ENCODE peak calls at places on chromosomes 12 and 14, in eight cellular contexts. U is endothelial cell of umbilical vein, I is GM12878, V is HCT116, H is K562, W is A549, Y is HepG2, Z is H1. R is an unnamed sample.

GRCh38 chr14:98952595-98953325 is 319.2 kb downstream of the BCL11B start:
- DNase-seq in W (peak), Z (no peak), H (peak), I (no peak), V (peak), Y (no peak), U (no peak), R (peak)

GRCh38 chr14:69288001-69288771 is 28.2 kb downstream of the GALNT16 start:
- DNase-seq in I (no peak), Z (no peak), H (peak), W (peak), V (no peak), Y (peak), U (peak), R (no peak)

GRCh38 chr12:20883288-20883687 is 72.8 kb downstream of the SLCO1B3 start:
- DNase-seq in I (no peak), Y (no peak), H (no peak), U (peak), Z (no peak), W (no peak), V (no peak), R (no peak)

GRCh38 chr14:105448706-105449111 is 25.9 kb upstream of the CRIP2 start:
- DNase-seq in H (peak), U (peak), Y (peak), V (no peak), I (no peak), Z (peak), W (peak), R (peak)

GRCh38 chr14:66216763-66217162 is 269.4 kb upstream of the CCDC196 start:
- DNase-seq in Y (no peak), V (peak), U (no peak), W (no peak), H (no peak), I (no peak), Z (no peak), R (peak)

GRCh38 chr12:49776413-49776812 is 35.1 kb downstream of the TMBIM6 start:
- DNase-seq in H (peak), Z (peak), U (peak), W (peak), V (peak), I (no peak), Y (peak), R (peak)

GRCh38 chr12:107254258-107254856 is 161.0 kb upstream of the CRY1 start:
- DNase-seq in I (no peak), Z (no peak), H (no peak), Y (no peak), U (no peak), W (no peak), V (no peak), R (no peak)

GRCh38 chr12:124883263-124883876 is 19.7 kb upstream of the SCARB1 start:
- DNase-seq in Z (no peak), Y (no peak), V (no peak), I (no peak), W (no peak), U (no peak), H (peak), R (peak)

GRCh38 chr12:70408004-70408790 is 42.1 kb downstream of the KCNMB4 start:
- DNase-seq in I (no peak), H (no peak), W (no peak), Y (no peak), Z (no peak), U (no peak), V (no peak), R (no peak)

GRCh38 chr12:62799126-62799736 is 135.7 kb downstream of the PPM1H start:
- DNase-seq in Z (peak), U (peak), I (no peak), V (peak), W (peak), H (peak), Y (peak), R (peak)
- TF ChIP-seq MAX in Z (no peak), U (no peak), I (no peak), V (no peak), W (peak), H (no peak), Y (no peak), R (no peak)

DNA sequence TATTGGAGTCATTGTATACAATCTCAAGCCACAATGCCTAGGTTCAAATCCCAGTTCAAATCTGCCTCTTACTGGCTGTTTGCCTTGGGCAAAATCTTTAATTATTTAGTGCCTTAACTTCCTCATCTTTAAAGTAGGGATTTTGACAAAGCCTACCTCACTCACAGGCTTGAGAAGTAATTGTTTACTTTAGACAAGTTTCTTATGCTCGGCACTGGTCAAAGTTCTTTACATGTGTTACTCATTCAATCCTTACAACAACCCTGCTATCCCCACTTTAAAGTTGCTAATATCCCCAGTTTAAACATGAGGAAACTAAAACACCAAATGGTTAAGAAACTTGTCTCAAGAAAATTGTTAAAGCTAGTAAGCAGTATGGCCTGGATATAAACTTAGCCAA is 203.9 kb upstream of the AVPR1A start:
- DNase-seq in Z (no peak), U (no peak), V (no peak), H (no peak), Y (no peak), I (no peak), W (no peak), R (no peak)
- TF ChIP-seq POLR2A in Z (no peak), U (no peak), V (no peak), H (no peak), Y (no peak), I (no peak), W (no peak), R (no peak)

DNA sequence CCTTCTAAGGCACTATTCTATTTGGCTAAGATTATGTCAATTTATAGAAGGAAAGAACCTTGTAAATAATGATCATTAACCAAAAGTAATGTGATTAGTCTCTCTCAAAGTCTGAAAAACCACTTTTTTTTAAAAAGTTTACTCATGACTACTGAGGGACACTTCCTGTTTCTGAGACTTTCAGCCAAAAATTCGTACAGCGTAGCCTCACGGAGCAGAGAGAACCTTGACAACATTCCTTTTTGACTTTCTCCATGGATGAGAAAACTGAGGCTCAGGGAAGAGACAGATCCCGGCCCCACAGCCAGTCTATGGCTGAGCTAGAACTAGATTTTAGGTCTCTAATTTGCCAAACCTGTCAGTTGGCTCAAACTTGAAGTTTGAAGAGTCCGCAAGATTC is 68.2 kb downstream of the DAD1 start:
- DNase-seq in U (no peak), I (no peak), W (no peak), Z (no peak), H (no peak), V (no peak), Y (no peak), R (no peak)
- TF ChIP-seq MAX in U (no peak), I (no peak), W (no peak), Z (no peak), H (no peak), V (no peak), Y (no peak), R (no peak)

DNA sequence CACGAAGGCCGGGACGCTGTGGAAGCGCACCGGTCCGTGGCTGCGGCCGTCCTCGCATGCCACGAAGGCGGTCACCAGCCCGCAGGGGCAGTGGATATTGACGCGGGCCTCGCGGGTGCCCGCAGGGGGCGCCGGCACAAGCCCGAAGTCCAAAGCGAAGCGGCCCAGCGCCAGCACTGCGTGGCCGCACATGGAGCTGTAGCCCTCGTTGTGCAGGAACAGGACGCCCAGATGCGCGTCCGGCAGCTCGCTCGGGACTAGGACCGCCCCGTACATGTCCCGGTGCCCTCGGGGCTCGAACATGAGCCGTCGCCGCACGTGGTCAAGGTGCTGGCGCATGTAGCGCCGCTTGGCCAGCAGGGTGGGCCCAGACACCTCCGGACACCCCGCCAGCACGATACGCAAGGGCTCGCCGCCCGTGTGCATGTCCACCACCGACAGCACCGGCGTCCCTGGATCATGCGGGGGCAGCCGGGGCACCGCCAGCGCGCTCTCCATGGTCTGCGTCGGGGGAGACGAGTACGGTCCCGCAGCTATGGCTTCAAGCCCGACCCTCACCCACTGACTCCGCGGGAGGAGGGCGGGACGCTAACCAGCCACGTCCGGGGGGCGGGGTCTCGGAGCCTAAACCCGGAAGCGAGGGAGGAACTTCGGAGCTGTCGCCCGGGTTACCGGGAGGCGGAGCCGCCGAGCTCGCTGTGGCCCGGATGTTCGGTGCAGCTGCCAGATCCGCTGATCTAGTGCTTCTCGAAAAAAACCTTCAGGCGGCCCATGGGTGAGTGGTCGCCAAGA is at the start of the genes JKAMP and L3HYPDH:
- DNase-seq in W (peak), V (peak), U (peak), Y (peak), I (peak), Z (peak), H (peak), R (peak)
- TF ChIP-seq POLR2A in W (peak), V (peak), U (peak), Y (peak), I (peak), Z (peak), H (peak), R (peak)

GRCh38 chr12:51247523-51248206 is 9.0 kb downstream of the DAZAP2 start:
- DNase-seq in U (no peak), Y (no peak), H (no peak), I (no peak), W (no peak), V (no peak), Z (no peak), R (no peak)

GRCh38 chr12:51242896-51243295 is 4.3 kb downstream of the DAZAP2 start:
- DNase-seq in V (no peak), U (no peak), I (no peak), Z (no peak), W (no peak), Y (no peak), H (no peak), R (peak)

GRCh38 chr12:51244269-51244668 is 5.6 kb downstream of the DAZAP2 start:
- DNase-seq in I (no peak), Y (no peak), H (no peak), W (no peak), V (no peak), U (no peak), Z (no peak), R (no peak)

GRCh38 chr12:51245476-51246253 is 7.0 kb downstream of the DAZAP2 start:
- DNase-seq in W (no peak), V (no peak), U (no peak), Z (no peak), H (no peak), Y (no peak), I (no peak), R (no peak)

GRCh38 chr12:51246254-51246853 is 7.7 kb downstream of the DAZAP2 start:
- DNase-seq in H (peak), W (no peak), U (peak), I (no peak), Z (no peak), Y (no peak), V (no peak), R (peak)
- TF ChIP-seq MAX in H (no peak), W (no peak), U (no peak), I (no peak), Z (no peak), Y (no peak), V (no peak), R (peak)

DNA sequence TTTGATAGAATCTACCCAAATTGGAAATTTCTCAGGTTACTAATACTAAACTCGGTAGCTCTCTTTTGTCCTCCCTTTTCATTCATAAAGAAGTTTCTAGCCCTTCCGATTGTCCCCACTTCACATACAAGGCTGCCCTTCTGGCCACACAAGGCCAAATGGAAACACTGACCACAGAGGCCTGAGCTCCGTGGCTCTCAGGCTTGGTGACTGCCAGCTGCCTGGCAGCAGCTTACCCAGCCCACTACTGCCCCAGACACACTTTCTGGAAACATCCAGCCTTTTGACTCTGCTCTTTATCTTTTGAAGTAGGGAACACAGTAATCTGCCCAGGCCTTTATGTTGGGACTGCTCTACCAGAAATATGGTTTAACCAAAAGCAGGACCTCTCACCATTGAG is 167.2 kb downstream of the GCH1 start:
- DNase-seq in W (no peak), V (no peak), Z (no peak), H (no peak), U (no peak), I (no peak), Y (no peak), R (no peak)
- TF ChIP-seq POLR2A in W (no peak), V (no peak), Z (no peak), H (no peak), U (no peak), I (no peak), Y (no peak), R (no peak)

R was measured in NB4.